ENCODE peak calls at places on chromosomes 16 and 17, in nine cellular contexts. One of them, this sample, is unnamed.
A peak's percentile ranks its signal among the peaks of the same experiment; 100 is the strongest.

GRCh38 chr16:83045790-83046189 is 419.0 kb downstream of the CDH13 start:
- DNase-seq in HCT116: no peak
- DNase-seq in SK-N-MC: no peak
- DNase-seq in breast epithelium: no peak
- DNase-seq in GM12891: no peak
- DNase-seq in GM12878: no peak
- DNase-seq in stomach: no peak
- DNase-seq in transverse colon: no peak
- DNase-seq in sigmoid colon: no peak
- DNase-seq in this sample: no peak

GRCh38 chr16:9098377-9099090 is 7.1 kb downstream of the HAPSTR1 start:
- DNase-seq in HCT116: no peak
- DNase-seq in SK-N-MC: no peak
- DNase-seq in breast epithelium: no peak
- DNase-seq in GM12891: no peak
- DNase-seq in GM12878: no peak
- DNase-seq in stomach: no peak
- DNase-seq in transverse colon: no peak
- DNase-seq in sigmoid colon: no peak
- DNase-seq in this sample: no peak

GRCh38 chr17:42525221-42525620 is 10.8 kb upstream of the NAGLU start:
- DNase-seq in HCT116: no peak
- DNase-seq in SK-N-MC: no peak
- DNase-seq in breast epithelium: no peak
- DNase-seq in GM12891: no peak
- DNase-seq in GM12878: no peak
- DNase-seq in stomach: no peak
- DNase-seq in transverse colon: no peak
- DNase-seq in sigmoid colon: no peak
- DNase-seq in this sample: no peak

GRCh38 chr16:86986809-86987487 is 330.2 kb downstream of the C16orf95 start:
- DNase-seq in HCT116: no peak
- DNase-seq in SK-N-MC: no peak
- DNase-seq in breast epithelium: no peak
- DNase-seq in GM12891: no peak
- DNase-seq in GM12878: no peak
- DNase-seq in stomach: no peak
- DNase-seq in transverse colon: no peak
- DNase-seq in sigmoid colon: no peak
- DNase-seq in this sample: no peak

GRCh38 chr17:561118-561517 is 153.5 kb downstream of the VPS53 start:
- DNase-seq in HCT116: no peak
- DNase-seq in SK-N-MC: no peak
- DNase-seq in breast epithelium: no peak
- DNase-seq in GM12891: no peak
- DNase-seq in GM12878: no peak
- DNase-seq in stomach: no peak
- DNase-seq in transverse colon: no peak
- DNase-seq in sigmoid colon: no peak
- DNase-seq in this sample: no peak

GRCh38 chr17:29292071-29292991 is 1.6 kb downstream of the NUFIP2 start:
- DNase-seq in HCT116: no peak
- DNase-seq in SK-N-MC: no peak
- DNase-seq in breast epithelium: peak; percentile 59
- DNase-seq in GM12891: peak; percentile 22
- DNase-seq in GM12878: no peak
- DNase-seq in stomach: peak; percentile 58
- DNase-seq in transverse colon: peak; percentile 72
- DNase-seq in sigmoid colon: peak; percentile 91
- DNase-seq in this sample: peak; percentile 52

GRCh38 chr17:62216847-62217246 is 151.8 kb upstream of the MED13 start:
- DNase-seq in HCT116: no peak
- DNase-seq in SK-N-MC: no peak
- DNase-seq in breast epithelium: no peak
- DNase-seq in GM12891: no peak
- DNase-seq in GM12878: no peak
- DNase-seq in stomach: no peak
- DNase-seq in transverse colon: no peak
- DNase-seq in sigmoid colon: no peak
- DNase-seq in this sample: no peak

GRCh38 chr16:11309895-11310633 is 28.9 kb upstream of the PRM1 start:
- DNase-seq in HCT116: no peak
- DNase-seq in SK-N-MC: no peak
- DNase-seq in breast epithelium: no peak
- DNase-seq in GM12891: no peak
- DNase-seq in GM12878: peak; percentile 77
- DNase-seq in stomach: no peak
- DNase-seq in transverse colon: no peak
- DNase-seq in sigmoid colon: no peak
- DNase-seq in this sample: no peak

GRCh38 chr16:15773964-15774363 is 82.9 kb downstream of the MYH11 start:
- DNase-seq in HCT116: no peak
- DNase-seq in SK-N-MC: no peak
- DNase-seq in breast epithelium: no peak
- DNase-seq in GM12891: no peak
- DNase-seq in GM12878: no peak
- DNase-seq in stomach: no peak
- DNase-seq in transverse colon: no peak
- DNase-seq in sigmoid colon: no peak
- DNase-seq in this sample: no peak

GRCh38 chr16:15775209-15775608 is 81.6 kb downstream of the MYH11 start:
- DNase-seq in HCT116: peak; percentile 50
- DNase-seq in SK-N-MC: no peak
- DNase-seq in breast epithelium: no peak
- DNase-seq in GM12891: no peak
- DNase-seq in GM12878: peak; percentile 11
- DNase-seq in stomach: no peak
- DNase-seq in transverse colon: no peak
- DNase-seq in sigmoid colon: no peak
- DNase-seq in this sample: peak; percentile 20

GRCh38 chr16:15776572-15776971 is 80.3 kb downstream of the MYH11 start:
- DNase-seq in HCT116: no peak
- DNase-seq in SK-N-MC: no peak
- DNase-seq in breast epithelium: no peak
- DNase-seq in GM12891: no peak
- DNase-seq in GM12878: no peak
- DNase-seq in stomach: no peak
- DNase-seq in transverse colon: no peak
- DNase-seq in sigmoid colon: no peak
- DNase-seq in this sample: no peak

GRCh38 chr16:15777533-15778203 is 79.2 kb downstream of the MYH11 start:
- DNase-seq in HCT116: peak; percentile 60
- DNase-seq in SK-N-MC: no peak
- DNase-seq in breast epithelium: no peak
- DNase-seq in GM12891: peak; percentile 25
- DNase-seq in GM12878: no peak
- DNase-seq in stomach: no peak
- DNase-seq in transverse colon: no peak
- DNase-seq in sigmoid colon: peak; percentile 64
- DNase-seq in this sample: peak; percentile 82

DNA sequence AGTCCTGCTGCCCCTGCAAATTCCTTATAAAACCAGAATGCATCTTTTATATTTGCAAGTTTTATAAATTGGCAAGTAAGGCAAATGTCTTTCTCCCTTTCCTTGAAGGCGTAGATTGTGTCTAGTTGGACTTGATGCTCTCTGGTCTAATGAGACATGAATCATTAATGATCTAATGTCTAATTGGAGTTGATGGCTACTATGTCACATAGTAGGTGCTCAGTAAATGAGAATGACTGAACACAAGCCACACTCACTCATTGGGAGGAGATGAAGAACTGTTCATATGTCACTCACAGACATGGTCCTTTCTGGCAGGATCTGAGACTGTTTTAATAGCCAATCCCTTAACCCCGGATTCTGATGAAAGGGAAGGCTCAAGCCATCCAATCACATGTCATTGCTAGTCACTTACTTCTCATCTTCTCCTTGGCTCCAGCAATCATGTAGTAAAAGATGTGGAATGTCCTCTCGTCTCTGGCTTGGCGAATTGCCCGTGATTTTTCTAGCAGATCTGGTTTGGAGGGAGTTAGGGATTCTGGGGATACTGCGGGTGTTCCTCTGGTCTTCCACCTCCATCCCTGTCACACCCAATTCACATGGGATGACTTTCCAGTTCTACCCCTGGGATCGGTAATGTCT is 81.0 kb downstream of the MYH11 start:
- DNase-seq in HCT116: no peak
- DNase-seq in SK-N-MC: no peak
- DNase-seq in breast epithelium: no peak
- DNase-seq in GM12891: no peak
- DNase-seq in GM12878: no peak
- DNase-seq in stomach: no peak
- DNase-seq in transverse colon: no peak
- DNase-seq in sigmoid colon: peak; percentile 67
- DNase-seq in this sample: no peak
- TF ChIP-seq POLR2AphosphoS5 in HCT116: no peak
- TF ChIP-seq POLR2AphosphoS5 in SK-N-MC: no peak
- TF ChIP-seq POLR2AphosphoS5 in breast epithelium: no peak
- TF ChIP-seq POLR2AphosphoS5 in GM12891: no peak
- TF ChIP-seq POLR2AphosphoS5 in GM12878: no peak
- TF ChIP-seq POLR2AphosphoS5 in stomach: no peak
- TF ChIP-seq POLR2AphosphoS5 in transverse colon: peak; percentile 11
- TF ChIP-seq POLR2AphosphoS5 in sigmoid colon: peak; percentile 84
- TF ChIP-seq POLR2AphosphoS5 in this sample: no peak

GRCh38 chr16:75261590-75262078 is 10.2 kb upstream of the BCAR1 start:
- DNase-seq in HCT116: no peak
- DNase-seq in SK-N-MC: no peak
- DNase-seq in breast epithelium: no peak
- DNase-seq in GM12891: no peak
- DNase-seq in GM12878: no peak
- DNase-seq in stomach: no peak
- DNase-seq in transverse colon: no peak
- DNase-seq in sigmoid colon: no peak
- DNase-seq in this sample: no peak

GRCh38 chr16:75260856-75261589 is 9.6 kb upstream of the BCAR1 start:
- DNase-seq in HCT116: no peak
- DNase-seq in SK-N-MC: no peak
- DNase-seq in breast epithelium: no peak
- DNase-seq in GM12891: no peak
- DNase-seq in GM12878: no peak
- DNase-seq in stomach: no peak
- DNase-seq in transverse colon: no peak
- DNase-seq in sigmoid colon: no peak
- DNase-seq in this sample: no peak

GRCh38 chr16:75263291-75263962 is 12.0 kb upstream of the BCAR1 start:
- DNase-seq in HCT116: no peak
- DNase-seq in SK-N-MC: no peak
- DNase-seq in breast epithelium: no peak
- DNase-seq in GM12891: no peak
- DNase-seq in GM12878: no peak
- DNase-seq in stomach: no peak
- DNase-seq in transverse colon: no peak
- DNase-seq in sigmoid colon: peak; percentile 67
- DNase-seq in this sample: no peak

GRCh38 chr16:75262800-75263127 is 11.3 kb upstream of the BCAR1 start:
- DNase-seq in HCT116: no peak
- DNase-seq in SK-N-MC: no peak
- DNase-seq in breast epithelium: no peak
- DNase-seq in GM12891: no peak
- DNase-seq in GM12878: no peak
- DNase-seq in stomach: no peak
- DNase-seq in transverse colon: no peak
- DNase-seq in sigmoid colon: no peak
- DNase-seq in this sample: no peak

DNA sequence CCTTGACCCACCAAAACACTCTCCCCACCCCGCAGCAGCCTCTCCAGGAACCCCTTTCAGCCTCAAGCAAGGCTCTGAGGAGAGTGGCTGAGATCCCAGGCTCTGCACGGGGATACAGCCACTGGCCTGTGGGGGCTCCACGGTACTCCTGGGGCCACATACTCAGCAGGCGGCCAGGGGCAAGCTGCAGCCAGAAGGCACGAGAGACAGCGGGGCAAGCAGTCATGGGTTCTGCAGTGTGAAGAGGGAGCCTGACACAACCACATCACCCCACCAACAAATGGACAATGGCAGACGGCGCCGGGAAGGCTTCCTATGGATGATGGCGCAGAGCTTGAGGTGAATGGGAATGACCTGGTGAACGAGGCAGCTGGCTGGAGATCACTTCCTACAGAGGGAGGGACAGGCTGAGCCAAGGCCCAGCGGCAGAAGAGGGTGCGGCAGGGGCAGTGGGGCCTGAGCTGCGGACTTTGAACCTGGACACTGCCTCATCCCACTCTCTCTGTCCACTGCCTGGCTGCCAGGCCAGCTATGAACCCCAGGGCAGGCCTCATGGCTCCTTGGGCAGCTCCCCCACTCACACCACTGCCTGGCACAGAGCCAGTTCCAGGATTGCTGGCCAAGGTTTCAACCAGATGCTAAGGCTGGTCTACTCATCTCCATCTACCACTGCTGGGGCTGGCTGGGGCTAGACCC is 10.8 kb upstream of the BCAR1 start:
- DNase-seq in HCT116: no peak
- DNase-seq in SK-N-MC: no peak
- DNase-seq in breast epithelium: no peak
- DNase-seq in GM12891: no peak
- DNase-seq in GM12878: no peak
- DNase-seq in stomach: peak; percentile 60
- DNase-seq in transverse colon: peak; percentile 77
- DNase-seq in sigmoid colon: peak; percentile 71
- DNase-seq in this sample: no peak
- TF ChIP-seq POLR2AphosphoS5 in HCT116: no peak
- TF ChIP-seq POLR2AphosphoS5 in SK-N-MC: no peak
- TF ChIP-seq POLR2AphosphoS5 in breast epithelium: no peak
- TF ChIP-seq POLR2AphosphoS5 in GM12891: no peak
- TF ChIP-seq POLR2AphosphoS5 in GM12878: no peak
- TF ChIP-seq POLR2AphosphoS5 in stomach: peak; percentile 12
- TF ChIP-seq POLR2AphosphoS5 in transverse colon: peak; percentile 61
- TF ChIP-seq POLR2AphosphoS5 in sigmoid colon: no peak
- TF ChIP-seq POLR2AphosphoS5 in this sample: no peak

DNA sequence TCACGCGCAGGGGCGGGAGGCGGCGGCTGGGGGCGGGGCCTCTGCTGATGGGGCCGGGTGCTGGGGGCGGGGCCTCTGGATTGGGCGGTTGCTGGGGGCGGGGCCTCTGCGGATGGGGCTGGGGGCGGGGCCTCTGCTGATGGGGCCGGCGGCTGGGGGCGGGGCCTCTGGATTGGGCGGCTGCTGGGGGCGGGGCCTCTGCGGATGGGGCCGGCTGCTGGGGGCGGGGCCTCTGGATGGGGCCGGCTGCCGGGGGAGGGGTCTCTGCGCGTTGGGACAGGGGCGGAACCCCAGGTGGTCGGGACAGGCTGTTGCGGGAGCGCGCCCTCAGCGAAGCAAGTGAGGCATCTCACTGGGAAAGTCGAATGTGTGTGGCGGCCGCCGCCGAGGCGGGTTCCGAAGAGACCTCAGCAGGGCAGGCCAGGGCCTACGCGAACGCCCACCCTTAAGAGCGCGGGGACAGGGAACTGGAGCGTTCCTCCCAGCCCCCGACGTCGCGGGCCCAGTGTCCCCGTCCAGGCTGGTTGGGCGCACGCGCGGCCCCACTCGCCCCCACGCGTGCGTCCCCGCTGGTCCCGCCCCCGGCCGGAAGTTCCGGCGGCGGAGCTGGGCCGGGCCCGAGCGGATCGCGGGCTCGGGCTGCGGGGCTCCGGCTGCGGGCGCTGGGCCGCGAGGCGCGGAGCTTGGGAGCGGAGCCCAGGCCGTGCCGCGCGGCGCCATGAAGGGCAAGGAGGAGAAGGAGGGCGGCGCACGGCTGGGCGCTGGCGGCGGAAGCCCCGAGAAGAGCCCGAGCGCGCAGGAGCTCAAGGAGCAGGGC is at the start of gene STUB1:
- DNase-seq in HCT116: peak; percentile 48
- DNase-seq in SK-N-MC: peak; percentile 52
- DNase-seq in breast epithelium: peak; percentile 76
- DNase-seq in GM12891: peak; percentile 79
- DNase-seq in GM12878: no peak
- DNase-seq in stomach: peak; percentile 89
- DNase-seq in transverse colon: peak; percentile 92
- DNase-seq in sigmoid colon: peak; percentile 95
- DNase-seq in this sample: peak; percentile 95
- TF ChIP-seq POLR2AphosphoS5 in HCT116: peak; percentile 75
- TF ChIP-seq POLR2AphosphoS5 in SK-N-MC: peak; percentile 69
- TF ChIP-seq POLR2AphosphoS5 in breast epithelium: no peak
- TF ChIP-seq POLR2AphosphoS5 in GM12891: no peak
- TF ChIP-seq POLR2AphosphoS5 in GM12878: no peak
- TF ChIP-seq POLR2AphosphoS5 in stomach: peak; percentile 66
- TF ChIP-seq POLR2AphosphoS5 in transverse colon: peak; percentile 59
- TF ChIP-seq POLR2AphosphoS5 in sigmoid colon: peak; percentile 68
- TF ChIP-seq POLR2AphosphoS5 in this sample: peak; percentile 77

GRCh38 chr16:4327782-4328579 is 12.1 kb downstream of the GLIS2 start:
- DNase-seq in HCT116: no peak
- DNase-seq in SK-N-MC: no peak
- DNase-seq in breast epithelium: peak; percentile 76
- DNase-seq in GM12891: peak; percentile 82
- DNase-seq in GM12878: no peak
- DNase-seq in stomach: peak; percentile 83
- DNase-seq in transverse colon: peak; percentile 74
- DNase-seq in sigmoid colon: peak; percentile 93
- DNase-seq in this sample: peak; percentile 95
- TF ChIP-seq POLR2AphosphoS5 in HCT116: no peak
- TF ChIP-seq POLR2AphosphoS5 in SK-N-MC: no peak
- TF ChIP-seq POLR2AphosphoS5 in breast epithelium: no peak
- TF ChIP-seq POLR2AphosphoS5 in GM12891: no peak
- TF ChIP-seq POLR2AphosphoS5 in GM12878: no peak
- TF ChIP-seq POLR2AphosphoS5 in stomach: no peak
- TF ChIP-seq POLR2AphosphoS5 in transverse colon: no peak
- TF ChIP-seq POLR2AphosphoS5 in sigmoid colon: peak; percentile 31
- TF ChIP-seq POLR2AphosphoS5 in this sample: no peak